ENCODE peak calls at places on chromosome 18, in four cellular contexts. M is Calu3, N is H7, Q is CMK. L is an unnamed sample.

GRCh38 chr18:379665-380356 is 112.0 kb upstream of the THOC1 start:
- DNase-seq in M (no peak), N (no peak), Q (no peak), L (no peak)

GRCh38 chr18:48828201-48828580 is 122.6 kb downstream of the SMAD7 start:
- DNase-seq in M (no peak), N (no peak), Q (no peak), L (no peak)

GRCh38 chr18:32293107-32293506 is 103.3 kb downstream of the MEP1B start:
- DNase-seq in M (no peak), N (no peak), Q (no peak), L (no peak)

GRCh38 chr18:13502585-13502984 is 223.8 kb downstream of the FAM210A start:
- DNase-seq in M (no peak), N (no peak), Q (no peak), L (no peak)

GRCh38 chr18:48238206-48238605 is 171.0 kb downstream of the ZBTB7C start:
- DNase-seq in M (no peak), N (no peak), Q (no peak), L (no peak)

GRCh38 chr18:12403601-12404506 is 3.9 kb upstream of the PRELID3A start:
- DNase-seq in M (peak), N (no peak), Q (no peak), L (no peak)

GRCh38 chr18:12679183-12679786 is 21.4 kb upstream of the SPIRE1 start:
- DNase-seq in M (no peak), N (no peak), Q (no peak), L (no peak)

GRCh38 chr18:79413025-79413424 is 17.3 kb downstream of the NFATC1 start:
- DNase-seq in M (no peak), N (no peak), Q (no peak), L (no peak)

GRCh38 chr18:3758531-3758930 is 308.6 kb downstream of the TGIF1 start:
- DNase-seq in M (peak), N (no peak), Q (no peak), L (no peak)

GRCh38 chr18:12361770-12362378 is 15.2 kb downstream of the AFG3L2 start:
- DNase-seq in M (no peak), N (no peak), Q (no peak), L (no peak)

GRCh38 chr18:79459946-79460345 is 64.2 kb downstream of the NFATC1 start:
- DNase-seq in M (no peak), N (no peak), Q (no peak), L (no peak)

GRCh38 chr18:58761241-58761969 is 90.1 kb downstream of the MALT1 start:
- DNase-seq in M (no peak), N (no peak), Q (no peak), L (no peak)

GRCh38 chr18:2653467-2653866 is 2.1 kb upstream of the SMCHD1 start:
- DNase-seq in M (no peak), N (no peak), Q (no peak), L (peak)

GRCh38 chr18:7600528-7601248 is 33.6 kb downstream of the PTPRM start:
- DNase-seq in M (no peak), N (no peak), Q (no peak), L (no peak)

GRCh38 chr18:40877096-40877495 is 1077.9 kb upstream of the PIK3C3 start:
- DNase-seq in M (no peak), N (no peak), Q (no peak), L (no peak)

GRCh38 chr18:54223568-54224241 is 764 bp downstream of the MBD2 start:
- DNase-seq in M (peak), N (peak), Q (no peak), L (peak)

GRCh38 chr18:79644666-79645057 is 34.9 kb upstream of the CTDP1 start:
- DNase-seq in M (no peak), N (no peak), Q (no peak), L (no peak)

GRCh38 chr18:57052759-57053158 is 94.1 kb upstream of the BOD1L2 start:
- DNase-seq in M (no peak), N (no peak), Q (no peak), L (no peak)

GRCh38 chr18:75524852-75525251 is 97.3 kb upstream of the SMIM21 start:
- DNase-seq in M (no peak), N (no peak), Q (no peak), L (no peak)

GRCh38 chr18:58990720-58991119 is 126.0 kb downstream of the ZNF532 start:
- DNase-seq in M (no peak), N (no peak), Q (no peak), L (no peak)

GRCh38 chr18:59604877-59605276 is 92.3 kb downstream of the CCBE1 start:
- DNase-seq in M (no peak), N (no peak), Q (no peak), L (no peak)

GRCh38 chr18:51196116-51196810 is 1.2 kb downstream of the MEX3C start:
- DNase-seq in M (peak), N (no peak), Q (no peak), L (peak)

GRCh38 chr18:8794133-8794986 is 89.0 kb downstream of the MTCL1 start:
- DNase-seq in M (peak), N (no peak), Q (no peak), L (no peak)

GRCh38 chr18:25351773-25352628 is at the start of gene ZNF521:
- DNase-seq in M (peak), N (peak), Q (peak), L (peak)

GRCh38 chr18:55501594-55502345 is 86.2 kb downstream of the TCF4 start:
- DNase-seq in M (no peak), N (no peak), Q (no peak), L (peak)

GRCh38 chr18:1094408-1094807 is 189.7 kb downstream of the ADCYAP1 start:
- DNase-seq in M (no peak), N (no peak), Q (no peak), L (no peak)

GRCh38 chr18:54222922-54223567 is 1.4 kb downstream of the MBD2 start:
- DNase-seq in M (peak), N (no peak), Q (no peak), L (peak)

L was measured in neural progenitor cell.